ENCODE peak calls at places on chromosomes 6 and 20, in eight cellular contexts. U is T-helper 2 cell, N is GM19239, M is H54, V is GM03348, O is Ammon's horn, A is cardiac fibroblast, P is body of pancreas. L is an unnamed sample.

GRCh38 chr6:14705841-14706377 is 540.0 kb upstream of the JARID2 start:
- DNase-seq in O (no peak), A (no peak), P (no peak), N (no peak), V (no peak), M (no peak), U (no peak), L (no peak)

GRCh38 chr6:136593748-136594490 is 43.7 kb upstream of the MAP7 start:
- DNase-seq in V (peak), A (peak), O (peak), N (peak), U (no peak), M (peak), P (peak), L (peak)

GRCh38 chr20:33909331-33909921 is 84.3 kb upstream of the RALY start:
- DNase-seq in V (peak), U (no peak), O (no peak), M (peak), A (peak), P (peak), N (no peak), L (peak)

GRCh38 chr6:38150681-38151296 is 331.3 kb downstream of the ZFAND3 start:
- DNase-seq in A (no peak), O (no peak), U (no peak), V (no peak), P (peak), N (no peak), M (no peak), L (no peak)

GRCh38 chr6:8087870-8088269 is 14.5 kb downstream of the EEF1E1 start:
- DNase-seq in P (no peak), M (no peak), A (no peak), N (no peak), V (no peak), U (no peak), O (no peak), L (no peak)

GRCh38 chr6:42326248-42326647 is 108.6 kb upstream of the MRPS10 start:
- DNase-seq in U (no peak), A (no peak), N (no peak), V (no peak), P (no peak), O (no peak), M (no peak), L (no peak)

GRCh38 chr6:56890683-56891429 is 64.1 kb upstream of the BEND6 start:
- DNase-seq in V (peak), P (peak), N (peak), U (no peak), M (peak), A (peak), O (peak), L (peak)

GRCh38 chr20:56779452-56780143 is 150.5 kb downstream of the TFAP2C start:
- DNase-seq in V (no peak), U (no peak), M (no peak), P (no peak), N (no peak), O (no peak), A (no peak), L (no peak)

GRCh38 chr20:7015257-7015656 is 247.8 kb downstream of the BMP2 start:
- DNase-seq in U (no peak), A (no peak), V (no peak), M (no peak), N (no peak), P (no peak), O (no peak), L (no peak)

GRCh38 chr6:34468378-34468892 is 2.6 kb downstream of the PACSIN1 start:
- DNase-seq in M (no peak), N (peak), O (no peak), A (no peak), P (no peak), V (no peak), U (no peak), L (no peak)

GRCh38 chr6:165728196-165728595 is 65.2 kb upstream of the PDE10A start:
- DNase-seq in V (no peak), A (no peak), M (no peak), U (no peak), N (no peak), P (no peak), O (peak), L (no peak)

GRCh38 chr20:9514461-9515210 is at the start of gene LAMP5:
- DNase-seq in P (peak), O (peak), M (no peak), N (no peak), A (no peak), V (peak), U (no peak), L (no peak)

GRCh38 chr6:112116215-112116614 is 28.8 kb downstream of the FAM229B start:
- DNase-seq in N (no peak), M (no peak), V (no peak), A (no peak), U (no peak), P (no peak), O (no peak), L (no peak)

GRCh38 chr20:49343246-49343645 is 65.4 kb upstream of the ZNFX1 start:
- DNase-seq in M (peak), V (no peak), O (no peak), U (no peak), A (peak), N (no peak), P (no peak), L (peak)

GRCh38 chr6:30895343-30895742 is 11.0 kb downstream of the DDR1 start:
- DNase-seq in N (no peak), P (no peak), U (no peak), O (no peak), V (no peak), M (no peak), A (no peak), L (no peak)

GRCh38 chr6:110547266-110547964 is 71.0 kb upstream of the SLC22A16 start:
- DNase-seq in M (peak), V (peak), U (no peak), O (no peak), N (no peak), P (no peak), A (peak), L (peak)

GRCh38 chr6:25486580-25486979 is 165.4 kb upstream of the SCGN start:
- DNase-seq in M (no peak), U (no peak), V (no peak), P (no peak), N (no peak), A (no peak), O (no peak), L (no peak)

GRCh38 chr6:122730775-122731386 is 48.6 kb upstream of the FABP7 start:
- DNase-seq in N (no peak), O (peak), P (peak), V (peak), M (no peak), U (no peak), A (peak), L (no peak)

GRCh38 chr20:37479925-37480691 is 40.9 kb upstream of the NNAT start:
- DNase-seq in V (no peak), M (no peak), P (no peak), O (no peak), U (no peak), A (no peak), N (no peak), L (no peak)

GRCh38 chr6:80366721-80367120 is 260.2 kb downstream of the BCKDHB start:
- DNase-seq in M (no peak), O (no peak), A (peak), N (no peak), V (no peak), U (no peak), P (no peak), L (peak)

GRCh38 chr6:34284563-34285545 is 36.0 kb upstream of the SMIM29 start:
- DNase-seq in P (peak), O (peak), A (peak), V (peak), N (no peak), M (no peak), U (no peak), L (peak)

GRCh38 chr6:145627451-145627850 is 107.9 kb downstream of the EPM2A start:
- DNase-seq in O (no peak), M (no peak), N (no peak), P (no peak), V (no peak), U (no peak), A (no peak), L (no peak)

L was measured in skeletal muscle cell.